ENCODE peak calls at places on chromosomes 6 and 20, in five cellular contexts. C is SK-N-SH, Y is GM12878, O is WTC11, A is HCT116. U is an unnamed sample.

GRCh38 chr6:92777146-92777740 is 642.1 kb downstream of the EPHA7 start:
- DNase-seq in Y (no peak), A (no peak), C (no peak), O (no peak), U (peak; percentile 37)

GRCh38 chr6:27091661-27092315 is 155.7 kb upstream of the PRSS16 start:
- DNase-seq in A (peak; percentile 86), O (peak; percentile 41), Y (peak; percentile 54), C (peak; percentile 65), U (peak; percentile 94)

GRCh38 chr20:22684072-22684762 is 99.8 kb upstream of the FOXA2 start:
- DNase-seq in C (peak; percentile 58), Y (peak; percentile 15), O (peak; percentile 84), A (peak; percentile 60), U (peak; percentile 73)

GRCh38 chr6:139135578-139136545 is 982 bp downstream of the HECA start:
- DNase-seq in A (no peak), O (peak; percentile 29), C (peak; percentile 73), Y (no peak), U (peak; percentile 73)

GRCh38 chr6:42970859-42971612 is 7.9 kb downstream of the PEX6 start:
- DNase-seq in Y (no peak), A (no peak), O (no peak), C (no peak), U (peak; percentile 71)

GRCh38 chr6:4446982-4447381 is 311.6 kb upstream of the ECI2 start:
- DNase-seq in Y (no peak), C (no peak), O (no peak), A (no peak), U (peak; percentile 18)

GRCh38 chr20:17960927-17961599 is 7.5 kb downstream of the SNX5 start:
- DNase-seq in O (no peak), Y (no peak), C (no peak), A (no peak), U (no peak)

GRCh38 chr6:53250137-53250760 is 98.5 kb downstream of the ELOVL5 start:
- DNase-seq in Y (no peak), O (no peak), A (no peak), C (no peak), U (no peak)

GRCh38 chr6:166565084-166565651 is 21.3 kb downstream of the RAMACL start:
- DNase-seq in C (no peak), O (no peak), Y (no peak), A (no peak), U (no peak)

GRCh38 chr6:29628419-29629281 is 4.3 kb downstream of the GABBR1 start:
- DNase-seq in C (peak; percentile 90), O (peak; percentile 93), A (no peak), Y (no peak), U (peak; percentile 42)

GRCh38 chr6:21707527-21707926 is 114.0 kb downstream of the SOX4 start:
- DNase-seq in Y (no peak), C (no peak), A (no peak), O (no peak), U (no peak)

GRCh38 chr6:141486942-141487341 is 645.8 kb upstream of the GJE1 start:
- DNase-seq in O (no peak), Y (no peak), C (no peak), A (no peak), U (no peak)

GRCh38 chr6:85612690-85613474 is 19.2 kb upstream of the SNX14 start:
- DNase-seq in C (no peak), Y (no peak), A (no peak), O (no peak), U (no peak)

GRCh38 chr20:50304501-50304856 is 113.8 kb downstream of the CEBPB start:
- DNase-seq in A (no peak), Y (no peak), O (no peak), C (peak; percentile 62), U (no peak)

GRCh38 chr20:23435675-23436539 is 3.6 kb upstream of the CSTL1 start:
- DNase-seq in A (no peak), O (no peak), Y (no peak), C (peak; percentile 60), U (no peak)

GRCh38 chr6:113381957-113382356 is 475.2 kb upstream of the MARCKS start:
- DNase-seq in O (no peak), C (peak; percentile 38), Y (peak; percentile 55), A (no peak), U (peak; percentile 19)

GRCh38 chr6:80438728-80439127 is 332.3 kb downstream of the BCKDHB start:
- DNase-seq in Y (no peak), A (peak; percentile 83), C (no peak), O (no peak), U (no peak)

GRCh38 chr20:38271609-38272120 is 11.1 kb upstream of the KIAA1755 start:
- DNase-seq in Y (no peak), C (no peak), A (no peak), O (no peak), U (no peak)

GRCh38 chr20:34185766-34186620 is 55.2 kb upstream of the ASIP start:
- DNase-seq in C (peak; percentile 56), A (no peak), O (no peak), Y (no peak), U (no peak)

GRCh38 chr6:16762547-16763477 is 1.6 kb upstream of the ATXN1 start:
- DNase-seq in O (peak; percentile 46), C (peak; percentile 61), A (peak; percentile 83), Y (no peak), U (peak; percentile 83)

GRCh38 chr20:10115021-10115420 is 80.2 kb downstream of the ANKEF1 start:
- DNase-seq in Y (no peak), C (no peak), A (no peak), O (no peak), U (no peak)

GRCh38 chr6:2708456-2708855 is 42.3 kb downstream of the MYLK4 start:
- DNase-seq in C (no peak), O (no peak), A (no peak), Y (no peak), U (no peak)

GRCh38 chr6:124432632-124433031 is 529.6 kb upstream of the RNF217 start:
- DNase-seq in A (no peak), Y (no peak), O (no peak), C (no peak), U (peak; percentile 4)

GRCh38 chr20:36465109-36466080 is 75.9 kb upstream of the MYL9 start:
- DNase-seq in C (no peak), A (peak; percentile 79), O (no peak), Y (no peak), U (peak; percentile 81)
- TF ChIP-seq MAX in C (peak; percentile 42), A (no peak), O (no peak), Y (no peak), U (no peak)

DNA sequence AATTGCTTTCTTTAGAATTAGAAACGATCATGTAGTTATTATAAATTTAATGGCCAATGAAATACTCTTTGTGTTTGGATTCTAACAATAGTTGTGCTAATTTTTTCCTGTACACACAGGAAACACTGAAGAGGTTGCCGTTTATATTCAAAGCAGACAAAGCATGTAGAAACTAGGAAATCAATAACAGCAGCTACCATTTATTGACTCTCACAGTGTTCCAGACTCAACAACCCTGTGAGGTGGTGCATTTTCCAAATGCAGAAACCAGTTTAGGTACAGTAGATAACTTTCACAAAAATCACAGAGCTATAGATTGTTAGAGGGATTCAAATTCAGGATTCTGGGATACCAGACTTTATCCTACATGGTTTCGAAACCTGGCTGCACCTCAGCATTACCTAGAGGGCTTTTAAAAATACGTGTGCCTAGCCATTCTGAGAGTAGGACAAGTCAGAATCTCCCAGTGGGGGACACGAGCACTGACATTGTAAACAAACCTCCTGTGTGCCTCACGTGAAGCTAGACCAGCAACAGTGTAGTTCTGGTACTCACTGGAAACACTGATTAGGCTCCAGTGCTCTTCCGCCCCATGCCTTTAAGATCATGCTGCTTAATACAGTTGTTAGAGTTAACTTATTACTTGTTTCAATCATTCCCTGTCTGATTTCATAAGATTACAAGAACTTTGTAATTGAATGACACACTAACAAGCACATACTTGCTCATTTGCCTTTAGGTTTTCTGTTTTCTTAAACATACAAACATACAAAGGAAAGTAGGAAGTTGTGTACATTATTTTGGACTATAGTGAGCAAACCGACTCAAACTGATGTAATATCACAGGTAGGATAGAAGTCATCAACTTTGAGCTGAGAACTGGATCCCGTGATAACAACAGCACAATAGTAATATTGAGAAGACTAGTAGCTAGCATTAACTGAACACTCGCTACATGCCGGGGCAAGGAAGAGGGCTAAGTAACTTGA is 65.8 kb downstream of the MAP3K4 start:
- DNase-seq in O (no peak), C (no peak), Y (no peak), A (no peak), U (no peak)
- TF ChIP-seq MAX in O (no peak), C (no peak), Y (no peak), A (no peak), U (no peak)

GRCh38 chr6:62150048-62150663 is 135.9 kb downstream of the KHDRBS2 start:
- DNase-seq in Y (no peak), O (no peak), A (peak; percentile 6), C (peak; percentile 29), U (peak; percentile 58)
- TF ChIP-seq MAX in Y (no peak), O (no peak), A (no peak), C (no peak), U (no peak)

DNA sequence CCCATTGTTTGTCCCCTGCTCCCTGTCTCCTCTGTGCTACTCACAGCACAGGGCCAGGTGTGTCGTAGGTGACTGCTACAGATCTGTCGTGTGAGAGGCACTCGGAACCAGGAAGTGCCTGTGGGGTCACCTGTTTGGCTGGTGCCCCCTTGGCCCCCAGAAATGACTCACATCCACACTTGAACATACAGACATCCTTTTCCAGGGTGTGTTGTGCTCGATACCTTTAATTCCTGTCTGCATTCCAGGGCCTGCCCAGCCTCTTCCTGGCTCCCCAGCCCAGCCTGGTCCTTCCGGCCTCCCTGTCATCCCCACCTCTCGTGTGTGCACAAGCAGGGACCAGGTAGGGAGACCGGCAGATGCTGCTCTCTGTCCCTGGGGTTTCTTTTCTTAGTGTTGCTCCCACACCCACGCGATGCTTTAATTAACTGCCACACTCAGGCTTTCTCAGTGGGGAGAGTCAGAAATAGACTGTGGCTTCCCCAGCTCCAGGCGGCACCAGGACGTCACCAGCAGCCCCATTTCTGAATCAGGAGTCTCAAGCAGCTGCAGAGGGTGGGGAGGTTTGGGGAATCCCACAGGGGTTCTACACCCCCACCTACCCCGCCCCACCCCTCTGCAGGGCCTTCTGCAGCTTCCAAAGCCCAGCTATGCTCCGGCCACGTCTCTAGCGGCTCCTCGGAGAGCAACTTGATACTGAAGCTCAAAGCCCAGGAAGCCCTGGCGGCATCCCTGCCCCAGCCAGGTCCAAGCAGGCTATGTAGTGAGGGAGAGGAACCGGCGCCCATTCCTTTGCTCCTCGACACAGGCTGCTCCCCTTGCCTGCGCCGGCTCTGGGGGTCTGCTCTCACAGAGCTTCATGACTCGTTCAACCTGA is 102.2 kb downstream of the SYCP2 start:
- DNase-seq in C (peak; percentile 10), A (no peak), Y (peak; percentile 8), O (no peak), U (no peak)
- TF ChIP-seq MAX in C (no peak), A (no peak), Y (no peak), O (no peak), U (no peak)

DNA sequence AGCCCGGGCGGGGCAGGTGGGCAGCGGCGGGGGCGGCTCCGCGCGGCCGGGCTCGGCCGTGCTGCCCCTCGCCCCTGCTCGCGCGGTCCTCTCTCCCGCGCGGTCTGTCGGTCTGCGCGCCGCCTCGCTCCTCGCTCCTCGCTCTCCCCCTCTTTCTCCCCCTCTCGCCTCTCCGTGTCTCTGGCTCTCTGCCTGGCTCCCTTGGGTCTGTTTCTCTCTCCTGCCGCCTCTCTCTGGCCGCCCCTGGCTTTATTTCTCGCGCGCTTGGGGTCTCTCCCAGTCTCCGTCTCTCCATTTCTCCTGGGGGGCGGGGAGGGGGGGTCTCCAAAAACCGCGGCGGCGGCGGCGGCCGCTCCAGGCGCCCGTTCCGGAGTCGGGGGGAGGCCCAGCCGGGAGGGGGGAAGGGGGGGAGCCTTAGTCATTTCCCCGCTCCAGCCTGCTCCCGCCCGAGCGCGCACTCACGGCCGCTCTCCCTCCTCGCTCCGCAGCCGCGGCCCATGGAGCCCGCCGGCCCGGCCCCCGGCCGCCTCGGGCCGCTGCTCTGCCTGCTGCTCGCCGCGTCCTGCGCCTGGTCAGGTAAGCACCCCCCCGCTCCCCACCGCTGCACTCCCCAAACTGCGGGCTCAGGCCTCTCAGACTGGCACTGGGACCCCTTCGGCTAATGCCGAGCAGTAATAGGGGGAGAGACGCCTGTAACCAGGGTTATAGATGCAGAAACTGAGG is at the start of gene SIRPA:
- DNase-seq in O (peak; percentile 42), A (no peak), C (peak; percentile 91), Y (no peak), U (peak; percentile 81)
- TF ChIP-seq MAX in O (no peak), A (no peak), C (no peak), Y (no peak), U (no peak)

U was measured in NB4.